ENCODE peak calls at places on chromosomes 16 and 17, in nine cellular contexts. F is prostate gland, X is GM12878, Y is esophagus muscularis mucosa, L is SK-N-MC, S is stomach, Q is spleen, O is HCT116, H is GM23338. M is an unnamed sample.
A peak's percentile ranks its signal among the peaks of the same experiment; 100 is the strongest.

GRCh38 chr16:19884611-19885455 is at the start of gene GPRC5B:
- DNase-seq in X (no peak), Q (peak; percentile 81), F (peak; percentile 43), S (peak; percentile 60), H (peak; percentile 66), O (no peak), Y (no peak), L (no peak), M (no peak)

GRCh38 chr16:74997042-74997491 is 1.8 kb upstream of the ZNRF1 start:
- DNase-seq in S (no peak), Y (no peak), Q (no peak), H (no peak), X (no peak), O (no peak), F (no peak), L (no peak), M (no peak)

GRCh38 chr16:58098207-58099096 is 30.7 kb downstream of the CFAP20 start:
- DNase-seq in L (no peak), H (no peak), X (no peak), Q (no peak), Y (no peak), S (no peak), O (no peak), F (no peak), M (no peak)

GRCh38 chr17:55386931-55387330 is 34.7 kb downstream of the MMD start:
- DNase-seq in X (no peak), Y (no peak), Q (no peak), H (no peak), O (no peak), L (no peak), F (no peak), S (no peak), M (no peak)

GRCh38 chr17:55344514-55344997 is 77.1 kb downstream of the MMD start:
- DNase-seq in Q (no peak), X (no peak), H (no peak), Y (peak; percentile 57), O (no peak), F (no peak), L (no peak), S (no peak), M (no peak)

GRCh38 chr17:35119370-35120185 is at the start of gene RAD51D:
- DNase-seq in O (peak; percentile 48), H (peak; percentile 90), Q (peak; percentile 96), L (no peak), S (peak; percentile 81), F (peak; percentile 42), Y (no peak), X (peak; percentile 33), M (peak; percentile 42)

GRCh38 chr17:36197389-36197708 is 791 bp upstream of the CCL3L1 start:
- DNase-seq in S (no peak), Q (no peak), L (no peak), O (no peak), F (no peak), H (no peak), Y (no peak), X (no peak), M (no peak)

GRCh38 chr17:83103938-83104311 is 24.5 kb downstream of the METRNL start:
- DNase-seq in H (no peak), Q (no peak), Y (no peak), X (no peak), F (no peak), O (no peak), L (no peak), S (no peak), M (no peak)

GRCh38 chr17:81254955-81255717 is 16.0 kb downstream of the NDUFAF8 start:
- DNase-seq in L (no peak), S (peak; percentile 96), O (no peak), F (peak; percentile 95), H (peak; percentile 84), X (no peak), Q (peak; percentile 86), Y (peak; percentile 93), M (peak; percentile 63)

GRCh38 chr17:4751925-4752324 is 12.2 kb upstream of the CXCL16 start:
- DNase-seq in Y (no peak), H (no peak), S (no peak), Q (no peak), L (no peak), X (no peak), O (no peak), F (no peak), M (no peak)

GRCh38 chr16:79509221-79509631 is 91.3 kb downstream of the MAF start:
- DNase-seq in Y (no peak), Q (no peak), L (no peak), S (peak; percentile 86), O (no peak), H (peak; percentile 11), F (peak; percentile 87), X (no peak), M (peak; percentile 52)

GRCh38 chr16:79501446-79501845 is 99.1 kb downstream of the MAF start:
- DNase-seq in L (no peak), H (no peak), S (no peak), Q (no peak), F (no peak), O (no peak), Y (no peak), X (no peak), M (no peak)

GRCh38 chr16:79509906-79510305 is 90.6 kb downstream of the MAF start:
- DNase-seq in S (no peak), Y (no peak), O (no peak), Q (no peak), L (no peak), X (no peak), F (no peak), H (no peak), M (no peak)

GRCh38 chr16:79508294-79508693 is 92.2 kb downstream of the MAF start:
- DNase-seq in F (no peak), Q (no peak), H (no peak), L (no peak), Y (no peak), X (no peak), O (no peak), S (no peak), M (no peak)

DNA sequence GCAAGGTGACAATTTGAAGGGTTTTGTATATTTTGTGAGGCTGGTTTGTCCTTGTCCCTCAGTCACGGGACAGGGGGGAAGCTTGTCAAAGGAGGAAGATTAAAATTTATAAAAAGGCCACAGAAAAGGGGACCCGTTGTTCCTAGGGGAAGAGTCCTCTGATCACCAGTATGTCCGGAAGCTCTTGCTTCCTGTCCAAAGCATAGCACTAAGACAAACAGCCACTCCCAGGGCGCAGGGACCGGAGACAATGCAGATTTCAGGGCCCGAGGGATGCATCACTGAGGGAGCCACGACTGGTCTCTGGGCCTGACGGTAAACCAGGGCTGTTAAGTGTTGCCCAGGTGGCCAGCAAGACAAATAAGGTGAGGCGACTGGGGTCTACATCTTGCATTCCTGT is 95.2 kb downstream of the MAF start:
- DNase-seq in X (no peak), Y (no peak), Q (no peak), L (no peak), F (no peak), O (no peak), H (no peak), S (no peak), M (no peak)
- TF ChIP-seq POLR2AphosphoS5 in X (no peak), Y (no peak), Q (no peak), L (no peak), F (no peak), O (no peak), H (no peak), S (no peak), M (no peak)

DNA sequence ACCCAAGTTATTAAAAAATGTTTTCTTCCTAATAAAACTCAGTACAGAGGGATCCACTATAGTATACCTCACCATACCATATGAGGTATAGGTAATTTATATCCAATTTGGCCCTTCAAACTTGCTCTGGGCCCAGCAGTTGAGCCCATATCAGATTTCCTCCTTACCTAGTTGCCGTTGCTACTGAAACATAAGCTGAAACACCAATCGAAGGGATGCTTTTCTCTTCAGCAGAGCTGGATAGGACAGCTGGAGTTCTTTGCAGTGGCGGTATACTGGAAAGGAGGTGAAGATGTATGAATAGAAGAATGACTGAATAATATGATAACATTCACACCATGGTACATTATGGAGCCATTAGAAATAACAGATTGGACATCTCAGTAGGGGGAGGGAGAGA is 42.7 kb downstream of the TNRC6C start:
- DNase-seq in L (no peak), X (no peak), F (no peak), Q (no peak), S (no peak), O (no peak), Y (no peak), H (peak; percentile 43), M (no peak)
- H3K27ac ChIP-seq in L (peak overlapping the region; percentile 59), X (no peak overlapping the region), F (no peak overlapping the region), Q (no peak overlapping the region), S (no peak overlapping the region), O (no peak overlapping the region), Y (no peak overlapping the region), H (no peak overlapping the region), M (no peak overlapping the region)

DNA sequence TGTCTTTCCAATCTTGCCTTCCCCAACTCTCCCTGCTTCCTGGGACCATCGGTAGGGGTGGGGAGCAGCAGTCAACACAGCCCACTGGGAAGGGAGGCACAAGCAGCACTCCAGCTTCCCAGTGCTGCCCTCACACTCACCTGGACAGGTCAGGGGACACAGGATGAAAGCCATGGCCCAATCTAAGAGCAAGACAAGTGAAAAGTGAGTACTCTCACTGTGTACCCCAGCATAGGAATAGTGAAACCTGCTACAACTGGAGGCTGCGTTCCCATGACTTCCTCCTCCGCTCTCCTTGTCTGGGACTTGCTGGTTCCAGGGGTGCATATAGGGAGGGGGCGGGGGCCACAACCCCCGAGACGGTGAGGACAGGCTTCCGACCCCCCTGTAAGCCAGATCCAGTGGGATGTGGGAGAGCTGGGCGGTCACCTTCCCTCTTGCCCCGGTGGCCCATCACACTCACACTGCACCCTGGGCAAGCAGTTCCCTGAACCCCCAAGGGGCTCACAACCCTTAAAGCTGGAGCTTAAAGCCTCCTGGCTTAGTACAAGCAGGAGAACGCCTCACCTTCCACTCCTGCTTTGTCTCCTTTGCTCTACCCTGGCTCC is 29.5 kb upstream of the SLC25A19 start:
- DNase-seq in S (no peak), Q (peak; percentile 71), X (no peak), H (no peak), F (no peak), L (no peak), O (no peak), Y (no peak), M (no peak)
- H3K36me3 ChIP-seq in S (peaks cover 37% of the 10 kb centered on the region), Q (peaks cover 32% of the 10 kb centered on the region), X (peaks cover 27% of the 10 kb centered on the region), H (peaks cover 20% of the 10 kb centered on the region), F (no peaks in the 10 kb centered on the region), L (peaks cover 25% of the 10 kb centered on the region), O (peaks cover 23% of the 10 kb centered on the region), Y (peaks cover 53% of the 10 kb centered on the region), M (no peaks in the 10 kb centered on the region)

GRCh38 chr16:21276090-21276489 is 2.0 kb downstream of the CRYM start:
- DNase-seq in H (no peak), F (no peak), O (no peak), Q (no peak), X (no peak), S (no peak), Y (no peak), L (no peak), M (no peak)

GRCh38 chr16:21279501-21279900 is 1.4 kb upstream of the CRYM start:
- DNase-seq in L (no peak), S (no peak), F (no peak), Y (peak; percentile 81), X (no peak), O (no peak), Q (no peak), H (no peak), M (no peak)

GRCh38 chr16:21275529-21275928 is 2.6 kb downstream of the CRYM start:
- DNase-seq in L (no peak), F (peak; percentile 34), X (no peak), Y (no peak), O (no peak), S (no peak), H (no peak), Q (no peak), M (no peak)

GRCh38 chr16:21277045-21277926 is 804 bp downstream of the CRYM start:
- DNase-seq in O (no peak), S (no peak), L (no peak), X (no peak), F (no peak), Q (no peak), Y (no peak), H (no peak), M (no peak)

GRCh38 chr16:21277927-21278706 is at the start of gene CRYM:
- DNase-seq in H (peak; percentile 89), O (no peak), X (no peak), F (peak; percentile 71), L (no peak), S (peak; percentile 64), Y (peak; percentile 72), Q (peak; percentile 89), M (no peak)
- TF ChIP-seq POLR2AphosphoS5 in H (peak; percentile 62), O (peak; percentile 37), X (no peak), F (peak; percentile 25), L (no peak), S (no peak), Y (peak; percentile 22), Q (peak; percentile 56), M (no peak)

M was measured in breast epithelium.